ENCODE peak calls at places on chromosomes 3 and 15, in eight cellular contexts. One of them, this sample, is unnamed.

GRCh38 chr15:91263632-91264477 is 163.8 kb downstream of the SV2B start:
- DNase-seq in Jurkat, Clone E6-1: no peak
- DNase-seq in fibroblast of lung: no peak
- DNase-seq in AG20443: no peak
- DNase-seq in DMS153: no peak
- DNase-seq in iris pigment epithelial cell: peak; percentile 31
- DNase-seq in AG08396: no peak
- DNase-seq in stimulated activated naive B cell treated with anti-CD40 and anti-IgM and Interleukin-4, amounts not matched to agents 10 μg/mL and 1 μg/mL and 100 μg/mL, for 72 hours: no peak
- DNase-seq in this sample: no peak

GRCh38 chr3:41095702-41096101 is 103.6 kb upstream of the CTNNB1 start:
- DNase-seq in Jurkat, Clone E6-1: no peak
- DNase-seq in fibroblast of lung: no peak
- DNase-seq in AG20443: no peak
- DNase-seq in DMS153: no peak
- DNase-seq in iris pigment epithelial cell: no peak
- DNase-seq in AG08396: no peak
- DNase-seq in stimulated activated naive B cell treated with anti-CD40 and anti-IgM and Interleukin-4, amounts not matched to agents 10 μg/mL and 1 μg/mL and 100 μg/mL, for 72 hours: no peak
- DNase-seq in this sample: no peak

GRCh38 chr15:74053941-74054529 is 28.3 kb downstream of the GOLGA6A start:
- DNase-seq in Jurkat, Clone E6-1: peak; percentile 72
- DNase-seq in fibroblast of lung: peak; percentile 78
- DNase-seq in AG20443: peak; percentile 92
- DNase-seq in DMS153: no peak
- DNase-seq in iris pigment epithelial cell: peak; percentile 72
- DNase-seq in AG08396: peak; percentile 84
- DNase-seq in stimulated activated naive B cell treated with anti-CD40 and anti-IgM and Interleukin-4, amounts not matched to agents 10 μg/mL and 1 μg/mL and 100 μg/mL, for 72 hours: peak; percentile 26
- DNase-seq in this sample: peak; percentile 94

GRCh38 chr3:33592999-33593398 is 125.1 kb downstream of the CLASP2 start:
- DNase-seq in Jurkat, Clone E6-1: no peak
- DNase-seq in fibroblast of lung: no peak
- DNase-seq in AG20443: no peak
- DNase-seq in DMS153: no peak
- DNase-seq in iris pigment epithelial cell: no peak
- DNase-seq in AG08396: no peak
- DNase-seq in stimulated activated naive B cell treated with anti-CD40 and anti-IgM and Interleukin-4, amounts not matched to agents 10 μg/mL and 1 μg/mL and 100 μg/mL, for 72 hours: no peak
- DNase-seq in this sample: no peak

GRCh38 chr15:80804970-80805495 is 25.9 kb downstream of the CEMIP start:
- DNase-seq in Jurkat, Clone E6-1: peak; percentile 85
- DNase-seq in fibroblast of lung: no peak
- DNase-seq in AG20443: no peak
- DNase-seq in DMS153: peak; percentile 78
- DNase-seq in iris pigment epithelial cell: no peak
- DNase-seq in AG08396: no peak
- DNase-seq in stimulated activated naive B cell treated with anti-CD40 and anti-IgM and Interleukin-4, amounts not matched to agents 10 μg/mL and 1 μg/mL and 100 μg/mL, for 72 hours: no peak
- DNase-seq in this sample: no peak

GRCh38 chr3:175102161-175102560 is 243.0 kb downstream of the NAALADL2 start:
- DNase-seq in Jurkat, Clone E6-1: no peak
- DNase-seq in fibroblast of lung: no peak
- DNase-seq in AG20443: no peak
- DNase-seq in DMS153: no peak
- DNase-seq in iris pigment epithelial cell: no peak
- DNase-seq in AG08396: no peak
- DNase-seq in stimulated activated naive B cell treated with anti-CD40 and anti-IgM and Interleukin-4, amounts not matched to agents 10 μg/mL and 1 μg/mL and 100 μg/mL, for 72 hours: no peak
- DNase-seq in this sample: no peak

GRCh38 chr3:147513785-147514184 is 104.6 kb downstream of the ZIC1 start:
- DNase-seq in Jurkat, Clone E6-1: no peak
- DNase-seq in fibroblast of lung: no peak
- DNase-seq in AG20443: no peak
- DNase-seq in DMS153: no peak
- DNase-seq in iris pigment epithelial cell: no peak
- DNase-seq in AG08396: no peak
- DNase-seq in stimulated activated naive B cell treated with anti-CD40 and anti-IgM and Interleukin-4, amounts not matched to agents 10 μg/mL and 1 μg/mL and 100 μg/mL, for 72 hours: no peak
- DNase-seq in this sample: no peak

GRCh38 chr15:56475351-56475750 is 10.4 kb upstream of the MNS1 start:
- DNase-seq in Jurkat, Clone E6-1: peak; percentile 82
- DNase-seq in fibroblast of lung: no peak
- DNase-seq in AG20443: no peak
- DNase-seq in DMS153: no peak
- DNase-seq in iris pigment epithelial cell: no peak
- DNase-seq in AG08396: no peak
- DNase-seq in stimulated activated naive B cell treated with anti-CD40 and anti-IgM and Interleukin-4, amounts not matched to agents 10 μg/mL and 1 μg/mL and 100 μg/mL, for 72 hours: no peak
- DNase-seq in this sample: no peak

GRCh38 chr3:42120866-42121265 is 29.7 kb downstream of the TRAK1 start:
- DNase-seq in Jurkat, Clone E6-1: no peak
- DNase-seq in fibroblast of lung: no peak
- DNase-seq in AG20443: no peak
- DNase-seq in DMS153: no peak
- DNase-seq in iris pigment epithelial cell: no peak
- DNase-seq in AG08396: no peak
- DNase-seq in stimulated activated naive B cell treated with anti-CD40 and anti-IgM and Interleukin-4, amounts not matched to agents 10 μg/mL and 1 μg/mL and 100 μg/mL, for 72 hours: no peak
- DNase-seq in this sample: no peak

GRCh38 chr3:119620899-119621298 is 23.2 kb downstream of the PLA1A start:
- DNase-seq in Jurkat, Clone E6-1: no peak
- DNase-seq in fibroblast of lung: no peak
- DNase-seq in AG20443: no peak
- DNase-seq in DMS153: no peak
- DNase-seq in iris pigment epithelial cell: no peak
- DNase-seq in AG08396: no peak
- DNase-seq in stimulated activated naive B cell treated with anti-CD40 and anti-IgM and Interleukin-4, amounts not matched to agents 10 μg/mL and 1 μg/mL and 100 μg/mL, for 72 hours: no peak
- DNase-seq in this sample: no peak

GRCh38 chr3:12695112-12695511 is 31.2 kb upstream of the RAF1 start:
- DNase-seq in Jurkat, Clone E6-1: no peak
- DNase-seq in fibroblast of lung: no peak
- DNase-seq in AG20443: no peak
- DNase-seq in DMS153: no peak
- DNase-seq in iris pigment epithelial cell: no peak
- DNase-seq in AG08396: no peak
- DNase-seq in stimulated activated naive B cell treated with anti-CD40 and anti-IgM and Interleukin-4, amounts not matched to agents 10 μg/mL and 1 μg/mL and 100 μg/mL, for 72 hours: no peak
- DNase-seq in this sample: no peak

GRCh38 chr3:143135150-143135549 is 15.6 kb downstream of the CHST2 start:
- DNase-seq in Jurkat, Clone E6-1: no peak
- DNase-seq in fibroblast of lung: peak; percentile 94
- DNase-seq in AG20443: peak; percentile 95
- DNase-seq in DMS153: no peak
- DNase-seq in iris pigment epithelial cell: peak; percentile 95
- DNase-seq in AG08396: peak; percentile 89
- DNase-seq in stimulated activated naive B cell treated with anti-CD40 and anti-IgM and Interleukin-4, amounts not matched to agents 10 μg/mL and 1 μg/mL and 100 μg/mL, for 72 hours: no peak
- DNase-seq in this sample: peak; percentile 95

GRCh38 chr15:81923561-81924350 is 122.1 kb downstream of the MEX3B start:
- DNase-seq in Jurkat, Clone E6-1: no peak
- DNase-seq in fibroblast of lung: peak; percentile 44
- DNase-seq in AG20443: no peak
- DNase-seq in DMS153: no peak
- DNase-seq in iris pigment epithelial cell: no peak
- DNase-seq in AG08396: no peak
- DNase-seq in stimulated activated naive B cell treated with anti-CD40 and anti-IgM and Interleukin-4, amounts not matched to agents 10 μg/mL and 1 μg/mL and 100 μg/mL, for 72 hours: no peak
- DNase-seq in this sample: no peak

GRCh38 chr3:18946524-18946923 is 201.8 kb upstream of the KCNH8 start:
- DNase-seq in Jurkat, Clone E6-1: no peak
- DNase-seq in fibroblast of lung: no peak
- DNase-seq in AG20443: no peak
- DNase-seq in DMS153: no peak
- DNase-seq in iris pigment epithelial cell: no peak
- DNase-seq in AG08396: no peak
- DNase-seq in stimulated activated naive B cell treated with anti-CD40 and anti-IgM and Interleukin-4, amounts not matched to agents 10 μg/mL and 1 μg/mL and 100 μg/mL, for 72 hours: no peak
- DNase-seq in this sample: no peak

GRCh38 chr3:44125241-44125640 is 116.4 kb upstream of the TOPAZ1 start:
- DNase-seq in Jurkat, Clone E6-1: no peak
- DNase-seq in fibroblast of lung: peak; percentile 11
- DNase-seq in AG20443: no peak
- DNase-seq in DMS153: no peak
- DNase-seq in iris pigment epithelial cell: peak; percentile 9
- DNase-seq in AG08396: no peak
- DNase-seq in stimulated activated naive B cell treated with anti-CD40 and anti-IgM and Interleukin-4, amounts not matched to agents 10 μg/mL and 1 μg/mL and 100 μg/mL, for 72 hours: no peak
- DNase-seq in this sample: peak; percentile 49

GRCh38 chr15:84840255-84840654 is 23.1 kb downstream of the ALPK3 start:
- DNase-seq in Jurkat, Clone E6-1: no peak
- DNase-seq in fibroblast of lung: no peak
- DNase-seq in AG20443: no peak
- DNase-seq in DMS153: no peak
- DNase-seq in iris pigment epithelial cell: no peak
- DNase-seq in AG08396: no peak
- DNase-seq in stimulated activated naive B cell treated with anti-CD40 and anti-IgM and Interleukin-4, amounts not matched to agents 10 μg/mL and 1 μg/mL and 100 μg/mL, for 72 hours: no peak
- DNase-seq in this sample: no peak